ENCODE peak calls at places on chromosomes 16 and 17, in five cellular contexts. B, J, A, Q and I are unnamed samples.

GRCh38 chr16:53924311-53924860 is 220.4 kb downstream of the FTO start:
- DNase-seq in B (no peak), J (no peak), A (no peak), Q (no peak), I (no peak)

GRCh38 chr17:68011199-68011665 is 15.0 kb upstream of the C17orf58 start:
- DNase-seq in B (peak; percentile 67), J (peak; percentile 81), A (peak; percentile 42), Q (peak; percentile 26), I (no peak)

GRCh38 chr17:42518755-42519545 is 17.1 kb upstream of the NAGLU start:
- DNase-seq in B (no peak), J (no peak), A (no peak), Q (peak; percentile 38), I (no peak)

GRCh38 chr17:2828396-2829038 is 32.3 kb downstream of the RAP1GAP2 start:
- DNase-seq in B (peak; percentile 90), J (peak; percentile 93), A (peak; percentile 72), Q (peak; percentile 65), I (peak; percentile 89)

GRCh38 chr16:21169249-21169981 is 10.9 kb downstream of the LDAF1 start:
- DNase-seq in B (no peak), J (no peak), A (no peak), Q (peak; percentile 18), I (no peak)

GRCh38 chr17:17523714-17524075 is 27.5 kb upstream of the RASD1 start:
- DNase-seq in B (no peak), J (peak; percentile 10), A (no peak), Q (no peak), I (no peak)

GRCh38 chr16:71840052-71840451 is 5.7 kb upstream of the ATXN1L start:
- DNase-seq in B (no peak), J (no peak), A (no peak), Q (no peak), I (no peak)

GRCh38 chr17:66784621-66785364 is 50.1 kb upstream of the CACNG5 start:
- DNase-seq in B (no peak), J (no peak), A (no peak), Q (no peak), I (no peak)

GRCh38 chr17:40321502-40322416 is 12.8 kb downstream of the RARA start:
- DNase-seq in B (no peak), J (no peak), A (no peak), Q (no peak), I (no peak)

GRCh38 chr16:26606381-26607150 is 460.2 kb upstream of the C16orf82 start:
- DNase-seq in B (no peak), J (no peak), A (no peak), Q (no peak), I (no peak)

GRCh38 chr16:29641561-29641960 is 21.5 kb upstream of the SPN start:
- DNase-seq in B (no peak), J (no peak), A (no peak), Q (no peak), I (no peak)

GRCh38 chr16:27389272-27389961 is 12.6 kb upstream of the IL21R start:
- DNase-seq in B (no peak), J (no peak), A (no peak), Q (no peak), I (no peak)